ENCODE peak calls at places on chromosomes 7 and 10, in nine cellular contexts. L is sigmoid colon; G is heart left ventricle; N is CD8-positive, alpha-beta T cell; A is ovary; Y is adrenal gland; F is left lung; M is left ventricle myocardium inferior; P is tibial nerve. D is an unnamed sample.

GRCh38 chr7:130286881-130287280 is 6.1 kb upstream of the CPA4 start:
- DNase-seq in F (no peak), G (no peak), M (no peak), Y (no peak), P (no peak), L (no peak), N (no peak), A (no peak), D (no peak)

GRCh38 chr10:103154464-103155299 is 38.4 kb downstream of the NT5C2 start:
- DNase-seq in Y (no peak), P (no peak), A (no peak), L (no peak), G (no peak), N (no peak), F (no peak), M (no peak), D (no peak)

GRCh38 chr7:101728888-101729883 is 88.2 kb upstream of the CUX1 start:
- DNase-seq in L (no peak), P (no peak), N (no peak), Y (peak; percentile 55), F (peak; percentile 84), M (no peak), A (no peak), G (no peak), D (no peak)

GRCh38 chr7:19621740-19622139 is 87.1 kb downstream of the POLR1F start:
- DNase-seq in Y (no peak), P (no peak), N (no peak), G (no peak), F (no peak), M (no peak), A (no peak), L (no peak), D (no peak)

GRCh38 chr10:117007080-117007479 is 2.1 kb upstream of the SHTN1 start:
- DNase-seq in P (no peak), L (no peak), N (no peak), G (no peak), F (no peak), Y (no peak), M (no peak), A (no peak), D (no peak)

GRCh38 chr7:150471886-150472285 is 21.5 kb downstream of the GIMAP8 start:
- DNase-seq in F (no peak), M (no peak), G (no peak), P (no peak), A (no peak), N (no peak), Y (no peak), L (no peak), D (no peak)

GRCh38 chr7:7183061-7183832 is 903 bp downstream of the C1GALT1 start:
- DNase-seq in M (peak; percentile 54), N (peak; percentile 38), G (peak; percentile 58), A (no peak), P (peak; percentile 16), Y (peak; percentile 65), L (peak; percentile 72), F (peak; percentile 67), D (no peak)

GRCh38 chr10:5684971-5685763 is 529 bp downstream of the TASOR2 start:
- DNase-seq in Y (peak; percentile 61), A (peak; percentile 75), L (peak; percentile 81), G (peak; percentile 73), P (peak; percentile 45), N (peak; percentile 59), M (peak; percentile 64), F (peak; percentile 70), D (no peak)

GRCh38 chr7:125136755-125137547 is 207.3 kb upstream of the POT1 start:
- DNase-seq in A (no peak), G (no peak), M (no peak), F (no peak), L (no peak), P (no peak), Y (no peak), N (no peak), D (no peak)

GRCh38 chr10:114545071-114545470 is 113.0 kb downstream of the ABLIM1 start:
- DNase-seq in M (no peak), L (no peak), N (no peak), P (no peak), G (no peak), A (no peak), F (no peak), Y (no peak), D (no peak)

GRCh38 chr7:21580073-21580521 is 37.3 kb downstream of the DNAH11 start:
- DNase-seq in A (no peak), M (no peak), P (no peak), G (no peak), F (no peak), L (no peak), N (no peak), Y (no peak), D (no peak)

GRCh38 chr10:115295213-115295805 is 202.1 kb downstream of the ATRNL1 start:
- DNase-seq in N (no peak), A (no peak), P (no peak), G (no peak), F (no peak), M (no peak), L (no peak), Y (no peak), D (no peak)

GRCh38 chr10:110651044-110651958 is 7.2 kb downstream of the RBM20 start:
- DNase-seq in P (no peak), L (peak; percentile 87), G (peak; percentile 49), Y (no peak), F (no peak), N (no peak), A (no peak), M (no peak), D (peak; percentile 39)

GRCh38 chr10:5071411-5072198 is 22.6 kb upstream of the AKR1C3 start:
- DNase-seq in N (no peak), M (peak; percentile 47), L (peak; percentile 91), F (peak; percentile 42), P (peak; percentile 55), Y (peak; percentile 70), G (peak; percentile 83), A (peak; percentile 59), D (no peak)

GRCh38 chr7:50962962-50963374 is 180.3 kb upstream of the GRB10 start:
- DNase-seq in M (peak; percentile 78), Y (peak; percentile 58), L (peak; percentile 76), N (no peak), G (peak; percentile 85), F (peak; percentile 76), A (peak; percentile 39), P (no peak), D (peak; percentile 80)

GRCh38 chr7:92560602-92561001 is 29.6 kb downstream of the FAM133B start:
- DNase-seq in F (no peak), L (no peak), G (no peak), A (no peak), N (no peak), M (no peak), P (no peak), Y (no peak), D (no peak)

GRCh38 chr7:43590862-43591550 is 8.1 kb downstream of the STK17A start:
- DNase-seq in A (no peak), Y (no peak), G (no peak), N (no peak), M (no peak), F (no peak), P (no peak), L (no peak), D (no peak)

GRCh38 chr7:43588477-43589132 is 5.7 kb downstream of the STK17A start:
- DNase-seq in L (no peak), F (no peak), A (no peak), N (no peak), P (no peak), M (no peak), Y (no peak), G (no peak), D (no peak)

GRCh38 chr7:43589728-43590127 is 6.8 kb downstream of the STK17A start:
- DNase-seq in N (no peak), Y (no peak), M (no peak), A (no peak), F (no peak), G (no peak), L (no peak), P (no peak), D (no peak)

GRCh38 chr7:43591551-43592180 is 8.8 kb downstream of the STK17A start:
- DNase-seq in L (no peak), P (no peak), F (no peak), G (no peak), A (no peak), Y (no peak), N (no peak), M (no peak), D (no peak)

GRCh38 chr7:43589133-43589478 is 6.2 kb downstream of the STK17A start:
- DNase-seq in A (no peak), M (no peak), L (no peak), P (no peak), F (no peak), Y (no peak), G (no peak), N (no peak), D (no peak)
- H3K4me1 ChIP-seq in A (peaks cover 16% of the 10 kb centered on the region), M (peaks cover 18% of the 10 kb centered on the region), L (peaks cover 9% of the 10 kb centered on the region), P (peaks cover 50% of the 10 kb centered on the region), F (peaks cover 4% of the 10 kb centered on the region), Y (peaks cover 59% of the 10 kb centered on the region), G (peaks cover 13% of the 10 kb centered on the region), N (peaks cover 66% of the 10 kb centered on the region), D (peaks cover 23% of the 10 kb centered on the region)

GRCh38 chr7:147509052-147509480 is 1081.5 kb upstream of the C7orf33 start:
- DNase-seq in Y (no peak), F (no peak), M (no peak), G (no peak), N (no peak), P (no peak), A (no peak), L (no peak), D (no peak)
- H3K4me3 ChIP-seq in Y (no peak overlapping the region), F (no peak overlapping the region), M (no peak overlapping the region), G (no peak overlapping the region), N (no peak overlapping the region), P (no peak overlapping the region), A (no peak overlapping the region), L (no peak overlapping the region), D (no peak overlapping the region)

DNA sequence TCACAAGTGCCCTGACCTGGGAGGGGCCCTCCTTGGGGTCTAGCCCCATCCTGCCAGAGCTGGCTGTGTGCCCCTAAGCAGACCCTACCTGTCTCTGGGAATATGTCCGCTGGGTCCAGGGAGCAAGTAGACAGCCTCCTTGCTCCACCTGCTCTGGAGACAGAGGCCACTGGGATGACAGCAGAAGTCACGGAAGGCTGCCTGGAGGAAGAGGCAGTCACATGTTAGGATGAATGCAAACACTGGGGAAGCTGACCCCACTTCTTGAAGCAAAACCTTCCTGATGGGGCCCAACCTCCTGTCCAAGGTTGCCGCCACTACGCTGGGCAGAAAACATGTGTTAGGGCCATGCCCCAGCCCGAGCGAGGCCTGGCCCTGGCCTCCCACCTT is 11.7 kb upstream of the LFNG start:
- DNase-seq in A (no peak), P (no peak), F (no peak), L (no peak), M (no peak), N (no peak), Y (no peak), G (no peak), D (no peak)
- H3K4me1 ChIP-seq in A (no peaks in the 10 kb centered on the region), P (peaks cover 39% of the 10 kb centered on the region), F (peaks cover 21% of the 10 kb centered on the region), L (peaks cover 13% of the 10 kb centered on the region), M (peaks cover 58% of the 10 kb centered on the region), N (peaks cover 67% of the 10 kb centered on the region), Y (peaks cover 25% of the 10 kb centered on the region), G (peaks cover 53% of the 10 kb centered on the region), D (peaks cover 63% of the 10 kb centered on the region)

DNA sequence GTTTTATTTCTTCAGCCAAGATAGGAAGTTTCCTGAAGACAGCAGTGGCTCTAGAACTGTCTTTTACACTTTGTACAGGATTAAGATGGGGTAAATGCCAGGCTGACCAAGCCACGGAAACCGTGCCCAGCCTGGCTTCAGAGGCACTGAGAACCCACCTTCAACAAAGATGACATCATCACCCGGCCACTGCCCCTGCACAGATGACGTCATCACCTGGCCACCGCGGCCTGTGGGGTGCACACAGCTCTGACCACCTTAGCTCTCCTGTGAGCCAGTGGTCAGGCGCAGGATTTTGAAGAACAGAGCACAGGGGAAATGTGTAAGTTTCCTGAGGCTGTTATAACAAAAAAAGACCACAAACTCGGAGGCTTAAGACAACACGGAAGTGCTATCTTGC is 486.4 kb upstream of the MKI67 start:
- DNase-seq in Y (no peak), M (no peak), L (no peak), N (no peak), P (no peak), G (no peak), F (no peak), A (no peak), D (peak; percentile 62)
- H3K4me3 ChIP-seq in Y (no peak overlapping the region), M (no peak overlapping the region), L (no peak overlapping the region), N (no peak overlapping the region), P (no peak overlapping the region), G (no peak overlapping the region), F (no peak overlapping the region), A (no peak overlapping the region), D (no peak overlapping the region)

D was measured in esophagus muscularis mucosa.